ENCODE peak calls at places on chromosomes 6 and 20, in ten cellular contexts. Z is A549, T is upper lobe of right lung, G is suprapubic skin, W is left ventricle myocardium inferior, O is tibial artery, L is mammary epithelial cell, C is GM23338, B is adrenal gland, F is transverse colon. Y is an unnamed sample.

GRCh38 chr6:37503486-37503980 is 3.8 kb upstream of the CCDC167 start:
- DNase-seq in Z (no peak), T (no peak), G (no peak), W (no peak), O (no peak), L (no peak), C (no peak), B (no peak), F (no peak), Y (no peak)

GRCh38 chr6:105346052-105346451 is 56.8 kb downstream of the PREP start:
- DNase-seq in Z (no peak), T (no peak), G (no peak), W (no peak), O (no peak), L (peak; percentile 89), C (no peak), B (no peak), F (no peak), Y (no peak)

GRCh38 chr6:133551847-133552331 is 310.7 kb downstream of the EYA4 start:
- DNase-seq in Z (peak; percentile 16), T (peak; percentile 64), G (no peak), W (peak; percentile 28), O (peak; percentile 70), L (peak; percentile 41), C (no peak), B (no peak), F (peak; percentile 11), Y (no peak)

GRCh38 chr6:89073014-89073620 is 7.4 kb upstream of the PNRC1 start:
- DNase-seq in Z (no peak), T (no peak), G (no peak), W (no peak), O (no peak), L (no peak), C (no peak), B (no peak), F (no peak), Y (no peak)

GRCh38 chr6:31490115-31490873 is 7.7 kb upstream of the MICB start:
- DNase-seq in Z (no peak), T (peak; percentile 40), G (peak; percentile 45), W (no peak), O (peak; percentile 41), L (no peak), C (peak; percentile 8), B (no peak), F (no peak), Y (no peak)

GRCh38 chr6:36627801-36628246 is 33.7 kb downstream of the SRSF3 start:
- DNase-seq in Z (no peak), T (peak; percentile 73), G (no peak), W (peak; percentile 50), O (peak; percentile 89), L (peak; percentile 74), C (no peak), B (peak; percentile 67), F (peak; percentile 79), Y (no peak)

GRCh38 chr20:48733296-48733790 is 94.5 kb downstream of the PREX1 start:
- DNase-seq in Z (no peak), T (no peak), G (no peak), W (no peak), O (no peak), L (no peak), C (peak; percentile 21), B (no peak), F (no peak), Y (no peak)

GRCh38 chr6:71852951-71853350 is 33.4 kb upstream of the RIMS1 start:
- DNase-seq in Z (no peak), T (no peak), G (no peak), W (no peak), O (no peak), L (no peak), C (peak; percentile 19), B (no peak), F (no peak), Y (no peak)

GRCh38 chr6:470901-471448 is 79.4 kb downstream of the IRF4 start:
- DNase-seq in Z (no peak), T (no peak), G (no peak), W (no peak), O (no peak), L (no peak), C (no peak), B (no peak), F (no peak), Y (no peak)

GRCh38 chr6:109456710-109457595 is 1.4 kb upstream of the MICAL1 start:
- DNase-seq in Z (no peak), T (no peak), G (no peak), W (peak; percentile 70), O (peak; percentile 90), L (no peak), C (peak; percentile 19), B (no peak), F (peak; percentile 73), Y (no peak)

GRCh38 chr20:23667666-23668065 is 21.2 kb downstream of the CST4 start:
- DNase-seq in Z (no peak), T (no peak), G (no peak), W (no peak), O (no peak), L (no peak), C (no peak), B (no peak), F (no peak), Y (no peak)

GRCh38 chr6:154590770-154591169 is 80.3 kb upstream of the CNKSR3 start:
- DNase-seq in Z (no peak), T (no peak), G (no peak), W (no peak), O (no peak), L (no peak), C (no peak), B (no peak), F (peak; percentile 18), Y (no peak)

GRCh38 chr6:70135219-70135769 is 167.6 kb downstream of the COL9A1 start:
- DNase-seq in Z (no peak), T (no peak), G (no peak), W (no peak), O (no peak), L (no peak), C (peak; percentile 43), B (no peak), F (no peak), Y (no peak)

GRCh38 chr6:137494281-137494966 is at the start of gene OLIG3:
- DNase-seq in Z (no peak), T (no peak), G (no peak), W (no peak), O (no peak), L (no peak), C (peak; percentile 89), B (no peak), F (no peak), Y (no peak)

GRCh38 chr20:19251958-19252669 is 39.7 kb downstream of the SLC24A3 start:
- DNase-seq in Z (no peak), T (no peak), G (peak; percentile 29), W (no peak), O (no peak), L (no peak), C (no peak), B (no peak), F (no peak), Y (no peak)
- H3K27ac ChIP-seq in Z (no peak overlapping the region), T (peak overlapping the region; percentile 55), G (peak overlapping the region; percentile 57), W (no peak overlapping the region), O (no peak overlapping the region), L (no peak overlapping the region), C (no peak overlapping the region), B (no peak overlapping the region), F (peak overlapping the region; percentile 39), Y (peak overlapping the region; percentile 3)

DNA sequence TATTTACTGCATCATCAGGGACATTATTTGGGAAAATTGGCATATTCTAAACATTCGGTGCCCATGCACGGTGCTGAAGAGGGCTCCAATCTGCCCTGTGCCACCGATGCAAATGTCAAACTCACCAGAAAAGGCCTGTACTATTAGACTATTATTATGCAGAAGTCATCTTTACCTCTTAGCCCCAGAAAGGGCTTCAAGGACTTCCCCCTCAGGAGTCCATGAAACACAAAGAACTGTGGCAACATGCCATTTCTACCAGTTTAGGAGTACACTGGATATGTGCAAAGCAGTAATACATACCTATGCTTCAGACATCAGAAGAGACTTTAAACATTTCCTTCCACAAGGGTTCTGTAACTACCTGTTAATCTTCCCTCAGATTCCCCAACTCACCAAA is 8.6 kb downstream of the DIDO1 start:
- DNase-seq in Z (no peak), T (no peak), G (peak; percentile 8), W (no peak), O (peak; percentile 20), L (no peak), C (no peak), B (no peak), F (no peak), Y (no peak)
- H3K4me1 ChIP-seq in Z (peaks cover 61% of the 10 kb centered on the region), T (peaks cover 95% of the 10 kb centered on the region), G (peaks cover 91% of the 10 kb centered on the region), W (peaks cover 100% of the 10 kb centered on the region), O (peaks cover 68% of the 10 kb centered on the region), L (peaks cover 24% of the 10 kb centered on the region), C (peaks cover 90% of the 10 kb centered on the region), B (peaks cover 56% of the 10 kb centered on the region), F (peaks cover 81% of the 10 kb centered on the region), Y (peaks cover 74% of the 10 kb centered on the region)

GRCh38 chr6:68572525-68572924 is 62.6 kb upstream of the ADGRB3 start:
- DNase-seq in Z (no peak), T (no peak), G (no peak), W (no peak), O (no peak), L (peak; percentile 1), C (peak; percentile 88), B (no peak), F (no peak), Y (no peak)
- TF ChIP-seq CTCF in Z (no peak), T (peak; percentile 32), G (no peak), W (peak; percentile 9), O (no peak), L (peak; percentile 39), C (peak; percentile 91), B (no peak), F (no peak), Y (peak; percentile 30)

GRCh38 chr20:54188132-54188835 is 14.5 kb upstream of the CYP24A1 start:
- DNase-seq in Z (no peak), T (no peak), G (no peak), W (no peak), O (no peak), L (no peak), C (no peak), B (no peak), F (no peak), Y (no peak)

GRCh38 chr20:54194724-54195438 is 13.0 kb upstream of the PFDN4 start:
- DNase-seq in Z (peak; percentile 44), T (no peak), G (no peak), W (no peak), O (no peak), L (peak; percentile 52), C (no peak), B (no peak), F (no peak), Y (no peak)

GRCh38 chr20:54189630-54190029 is 15.8 kb upstream of the CYP24A1 start:
- DNase-seq in Z (no peak), T (no peak), G (no peak), W (no peak), O (no peak), L (peak; percentile 93), C (no peak), B (no peak), F (no peak), Y (no peak)

GRCh38 chr20:54193817-54194216 is 14.1 kb upstream of the PFDN4 start:
- DNase-seq in Z (no peak), T (no peak), G (no peak), W (no peak), O (no peak), L (no peak), C (no peak), B (no peak), F (no peak), Y (no peak)

DNA sequence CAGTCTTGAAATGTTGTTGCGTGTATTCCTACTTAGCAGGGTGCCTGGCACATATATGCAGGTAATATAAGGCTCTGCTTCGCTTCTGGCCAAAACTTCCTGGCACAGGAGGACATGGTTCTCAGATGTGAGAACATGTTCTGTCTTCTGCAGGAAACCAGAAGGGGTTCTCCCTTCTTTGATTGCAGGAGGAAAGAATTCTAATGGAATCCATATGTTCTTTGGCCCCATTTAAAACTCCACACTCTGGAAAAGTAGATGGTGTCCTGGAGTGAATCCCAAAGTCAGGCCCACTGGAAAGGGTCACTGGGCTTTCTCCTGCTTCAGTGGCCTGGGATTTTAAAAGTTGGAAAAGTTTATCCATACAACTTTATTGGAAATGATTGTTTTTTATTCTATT is 16.4 kb upstream of the CYP24A1 start:
- DNase-seq in Z (no peak), T (no peak), G (no peak), W (no peak), O (no peak), L (no peak), C (no peak), B (no peak), F (no peak), Y (no peak)
- H3K27ac ChIP-seq in Z (peak overlapping the region; percentile 27), T (no peak overlapping the region), G (peak overlapping the region; percentile 44), W (no peak overlapping the region), O (no peak overlapping the region), L (peak overlapping the region; percentile 87), C (no peak overlapping the region), B (no peak overlapping the region), F (no peak overlapping the region), Y (peak overlapping the region; percentile 44)